ENCODE peak calls at places on chromosomes 5 and 9, in six cellular contexts. One of them, this sample, is unnamed.

GRCh38 chr5:150440948-150441812 is 8.4 kb downstream of the RPS14 start:
- DNase-seq in adrenal gland: no peak
- DNase-seq in HCT116: no peak
- DNase-seq in heart right ventricle: no peak
- DNase-seq in Peyer's patch: no peak
- DNase-seq in brain microvascular endothelial cell: no peak
- DNase-seq in this sample: no peak

GRCh38 chr5:173573126-173573960 is 43.1 kb downstream of the BOD1 start:
- DNase-seq in adrenal gland: peak; percentile 57
- DNase-seq in HCT116: peak; percentile 22
- DNase-seq in heart right ventricle: peak; percentile 71
- DNase-seq in Peyer's patch: peak; percentile 23
- DNase-seq in brain microvascular endothelial cell: peak; percentile 44
- DNase-seq in this sample: peak; percentile 56

GRCh38 chr9:34665109-34665380 is 2.6 kb upstream of the CCL27 start:
- DNase-seq in adrenal gland: no peak
- DNase-seq in HCT116: no peak
- DNase-seq in heart right ventricle: no peak
- DNase-seq in Peyer's patch: no peak
- DNase-seq in brain microvascular endothelial cell: no peak
- DNase-seq in this sample: no peak

GRCh38 chr5:167708449-167708848 is 583.0 kb upstream of the WWC1 start:
- DNase-seq in adrenal gland: no peak
- DNase-seq in HCT116: no peak
- DNase-seq in heart right ventricle: no peak
- DNase-seq in Peyer's patch: no peak
- DNase-seq in brain microvascular endothelial cell: no peak
- DNase-seq in this sample: no peak

GRCh38 chr9:85521331-85522197 is 220.2 kb downstream of the AGTPBP1 start:
- DNase-seq in adrenal gland: no peak
- DNase-seq in HCT116: no peak
- DNase-seq in heart right ventricle: peak; percentile 57
- DNase-seq in Peyer's patch: no peak
- DNase-seq in brain microvascular endothelial cell: no peak
- DNase-seq in this sample: no peak

GRCh38 chr9:137482094-137482781 is 23.1 kb upstream of the NSMF start:
- DNase-seq in adrenal gland: peak; percentile 87
- DNase-seq in HCT116: no peak
- DNase-seq in heart right ventricle: peak; percentile 33
- DNase-seq in Peyer's patch: no peak
- DNase-seq in brain microvascular endothelial cell: peak; percentile 67
- DNase-seq in this sample: no peak

GRCh38 chr9:123814526-123814925 is 115.4 kb downstream of the DENND1A start:
- DNase-seq in adrenal gland: no peak
- DNase-seq in HCT116: no peak
- DNase-seq in heart right ventricle: no peak
- DNase-seq in Peyer's patch: no peak
- DNase-seq in brain microvascular endothelial cell: no peak
- DNase-seq in this sample: no peak

GRCh38 chr9:86968258-86968920 is 21.1 kb upstream of the GAS1 start:
- DNase-seq in adrenal gland: no peak
- DNase-seq in HCT116: no peak
- DNase-seq in heart right ventricle: no peak
- DNase-seq in Peyer's patch: no peak
- DNase-seq in brain microvascular endothelial cell: no peak
- DNase-seq in this sample: no peak

GRCh38 chr5:76742586-76742985 is 26.7 kb downstream of the F2R start:
- DNase-seq in adrenal gland: no peak
- DNase-seq in HCT116: no peak
- DNase-seq in heart right ventricle: no peak
- DNase-seq in Peyer's patch: no peak
- DNase-seq in brain microvascular endothelial cell: peak; percentile 62
- DNase-seq in this sample: no peak

GRCh38 chr5:67997148-67997547 is 218.4 kb upstream of the PIK3R1 start:
- DNase-seq in adrenal gland: no peak
- DNase-seq in HCT116: no peak
- DNase-seq in heart right ventricle: no peak
- DNase-seq in Peyer's patch: no peak
- DNase-seq in brain microvascular endothelial cell: no peak
- DNase-seq in this sample: no peak

GRCh38 chr5:103915081-103915480 is 352.5 kb upstream of the NUDT12 start:
- DNase-seq in adrenal gland: no peak
- DNase-seq in HCT116: no peak
- DNase-seq in heart right ventricle: no peak
- DNase-seq in Peyer's patch: no peak
- DNase-seq in brain microvascular endothelial cell: no peak
- DNase-seq in this sample: no peak

GRCh38 chr9:133658442-133659431 is 22.6 kb downstream of the DBH start:
- DNase-seq in adrenal gland: peak; percentile 46
- DNase-seq in HCT116: peak; percentile 15
- DNase-seq in heart right ventricle: peak; percentile 21
- DNase-seq in Peyer's patch: no peak
- DNase-seq in brain microvascular endothelial cell: peak; percentile 11
- DNase-seq in this sample: no peak

GRCh38 chr9:79166005-79166404 is 405.8 kb upstream of the TLE4 start:
- DNase-seq in adrenal gland: no peak
- DNase-seq in HCT116: no peak
- DNase-seq in heart right ventricle: no peak
- DNase-seq in Peyer's patch: no peak
- DNase-seq in brain microvascular endothelial cell: no peak
- DNase-seq in this sample: no peak

GRCh38 chr9:111940697-111941096 is 44.1 kb downstream of the UGCG start:
- DNase-seq in adrenal gland: no peak
- DNase-seq in HCT116: no peak
- DNase-seq in heart right ventricle: no peak
- DNase-seq in Peyer's patch: no peak
- DNase-seq in brain microvascular endothelial cell: peak; percentile 49
- DNase-seq in this sample: no peak

GRCh38 chr9:15529566-15530324 is 19.0 kb upstream of the PSIP1 start:
- DNase-seq in adrenal gland: no peak
- DNase-seq in HCT116: no peak
- DNase-seq in heart right ventricle: no peak
- DNase-seq in Peyer's patch: no peak
- DNase-seq in brain microvascular endothelial cell: no peak
- DNase-seq in this sample: no peak

GRCh38 chr5:139287890-139288635 is 5.5 kb upstream of the MATR3 start:
- DNase-seq in adrenal gland: no peak
- DNase-seq in HCT116: no peak
- DNase-seq in heart right ventricle: no peak
- DNase-seq in Peyer's patch: no peak
- DNase-seq in brain microvascular endothelial cell: no peak
- DNase-seq in this sample: no peak

GRCh38 chr5:125883223-125883622 is 540.0 kb upstream of the GRAMD2B start:
- DNase-seq in adrenal gland: no peak
- DNase-seq in HCT116: no peak
- DNase-seq in heart right ventricle: no peak
- DNase-seq in Peyer's patch: no peak
- DNase-seq in brain microvascular endothelial cell: no peak
- DNase-seq in this sample: no peak

GRCh38 chr5:68169898-68170297 is 45.7 kb upstream of the PIK3R1 start:
- DNase-seq in adrenal gland: no peak
- DNase-seq in HCT116: no peak
- DNase-seq in heart right ventricle: peak; percentile 18
- DNase-seq in Peyer's patch: no peak
- DNase-seq in brain microvascular endothelial cell: no peak
- DNase-seq in this sample: no peak

GRCh38 chr9:127525426-127526188 is 74.3 kb downstream of the LRSAM1 start:
- DNase-seq in adrenal gland: no peak
- DNase-seq in HCT116: peak; percentile 54
- DNase-seq in heart right ventricle: peak; percentile 26
- DNase-seq in Peyer's patch: no peak
- DNase-seq in brain microvascular endothelial cell: peak; percentile 68
- DNase-seq in this sample: no peak

GRCh38 chr5:92508271-92508670 is 1072.7 kb downstream of the NR2F1-AS1 start:
- DNase-seq in adrenal gland: no peak
- DNase-seq in HCT116: no peak
- DNase-seq in heart right ventricle: no peak
- DNase-seq in Peyer's patch: no peak
- DNase-seq in brain microvascular endothelial cell: no peak
- DNase-seq in this sample: no peak

GRCh38 chr5:1079961-1080360 is 31.9 kb downstream of the SLC12A7 start:
- DNase-seq in adrenal gland: no peak
- DNase-seq in HCT116: no peak
- DNase-seq in heart right ventricle: no peak
- DNase-seq in Peyer's patch: no peak
- DNase-seq in brain microvascular endothelial cell: no peak
- DNase-seq in this sample: no peak
- H3K36me3 ChIP-seq in adrenal gland: peaks cover 60% of the 10 kb centered on the region
- H3K36me3 ChIP-seq in HCT116: no peaks in the 10 kb centered on the region
- H3K36me3 ChIP-seq in heart right ventricle: peaks cover 69% of the 10 kb centered on the region
- H3K36me3 ChIP-seq in Peyer's patch: no peaks in the 10 kb centered on the region
- H3K36me3 ChIP-seq in brain microvascular endothelial cell: no peaks in the 10 kb centered on the region
- H3K36me3 ChIP-seq in this sample: no peaks in the 10 kb centered on the region

GRCh38 chr9:129097671-129098306 is 12.8 kb downstream of the CRAT start:
- DNase-seq in adrenal gland: no peak
- DNase-seq in HCT116: no peak
- DNase-seq in heart right ventricle: no peak
- DNase-seq in Peyer's patch: no peak
- DNase-seq in brain microvascular endothelial cell: no peak
- DNase-seq in this sample: no peak
- H3K27ac ChIP-seq in adrenal gland: no peak overlapping the region
- H3K27ac ChIP-seq in HCT116: no peak overlapping the region
- H3K27ac ChIP-seq in heart right ventricle: no peak overlapping the region
- H3K27ac ChIP-seq in Peyer's patch: no peak overlapping the region
- H3K27ac ChIP-seq in brain microvascular endothelial cell: no peak overlapping the region
- H3K27ac ChIP-seq in this sample: no peak overlapping the region

GRCh38 chr5:78622302-78622971 is 26.1 kb downstream of the LHFPL2 start:
- DNase-seq in adrenal gland: no peak
- DNase-seq in HCT116: no peak
- DNase-seq in heart right ventricle: no peak
- DNase-seq in Peyer's patch: no peak
- DNase-seq in brain microvascular endothelial cell: no peak
- DNase-seq in this sample: no peak
- H3K36me3 ChIP-seq in adrenal gland: no peaks in the 10 kb centered on the region
- H3K36me3 ChIP-seq in HCT116: peaks cover 4% of the 10 kb centered on the region
- H3K36me3 ChIP-seq in heart right ventricle: no peaks in the 10 kb centered on the region
- H3K36me3 ChIP-seq in Peyer's patch: no peaks in the 10 kb centered on the region
- H3K36me3 ChIP-seq in brain microvascular endothelial cell: peaks cover 27% of the 10 kb centered on the region
- H3K36me3 ChIP-seq in this sample: no peaks in the 10 kb centered on the region

DNA sequence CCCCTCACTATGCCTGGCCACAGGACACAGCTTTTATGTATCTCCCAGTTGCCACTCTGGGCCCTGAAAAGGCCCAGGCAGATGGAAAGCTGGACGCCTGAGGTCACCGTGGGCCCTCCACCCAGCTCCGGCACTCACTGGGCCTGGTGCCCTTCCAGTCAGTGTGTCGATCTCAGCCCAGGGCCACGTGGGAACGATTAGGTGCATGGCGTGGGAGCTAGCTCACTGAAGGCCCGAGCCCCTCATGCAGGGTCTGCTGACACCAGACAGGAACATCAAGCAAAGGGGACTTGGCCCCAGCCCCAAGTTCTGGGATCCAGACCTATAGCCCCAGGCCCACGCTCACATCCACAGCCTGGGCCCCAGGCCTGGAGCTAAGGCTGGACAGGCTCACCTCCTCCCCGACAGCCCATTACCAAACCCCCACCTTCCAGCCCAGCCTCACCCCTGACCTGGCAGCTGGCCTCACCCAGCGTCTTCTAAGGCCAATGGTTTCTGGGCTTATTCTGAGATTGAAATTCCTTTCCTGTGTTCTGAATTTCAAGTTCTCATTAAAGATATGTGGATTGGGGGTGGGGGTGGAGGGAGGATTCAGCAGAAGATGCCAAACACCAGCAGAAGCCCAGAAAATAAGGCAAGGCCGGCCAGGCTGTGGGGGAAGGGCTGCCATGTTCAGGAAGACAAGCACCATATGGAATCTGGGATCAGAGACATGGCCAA is 74.5 kb downstream of the ADAMTS2 start:
- DNase-seq in adrenal gland: peak; percentile 14
- DNase-seq in HCT116: no peak
- DNase-seq in heart right ventricle: no peak
- DNase-seq in Peyer's patch: no peak
- DNase-seq in brain microvascular endothelial cell: no peak
- DNase-seq in this sample: no peak
- H3K27ac ChIP-seq in adrenal gland: no peak overlapping the region
- H3K27ac ChIP-seq in HCT116: no peak overlapping the region
- H3K27ac ChIP-seq in heart right ventricle: peak overlapping the region; percentile 62
- H3K27ac ChIP-seq in Peyer's patch: peak overlapping the region; percentile 48
- H3K27ac ChIP-seq in brain microvascular endothelial cell: no peak overlapping the region
- H3K27ac ChIP-seq in this sample: no peak overlapping the region

DNA sequence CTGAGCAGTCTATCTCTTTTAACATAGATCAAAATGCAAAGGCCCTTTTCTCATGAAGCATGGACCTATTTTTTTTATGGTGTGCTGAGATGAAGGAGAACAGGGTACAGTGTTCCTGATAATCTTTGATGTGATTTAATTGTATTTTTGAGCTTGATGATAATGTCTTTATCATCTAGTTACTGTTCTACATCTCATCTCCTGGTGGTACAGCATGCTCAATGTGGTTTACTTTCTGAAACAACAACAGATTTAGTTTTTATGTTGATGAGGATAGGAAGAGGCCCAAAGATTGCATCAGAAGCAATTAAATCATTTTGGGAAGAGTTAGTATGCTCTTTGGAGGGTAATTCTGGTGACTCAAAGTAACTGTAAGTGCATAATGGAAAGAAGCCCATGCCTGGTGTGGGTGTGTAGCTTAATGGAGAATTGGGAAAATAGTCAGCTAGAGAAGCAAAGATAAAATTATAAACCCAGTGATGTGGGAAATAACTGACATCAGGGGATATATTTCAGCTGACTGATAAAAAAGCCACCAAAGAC is 123.0 kb upstream of the KCNN2 start:
- DNase-seq in adrenal gland: no peak
- DNase-seq in HCT116: no peak
- DNase-seq in heart right ventricle: no peak
- DNase-seq in Peyer's patch: no peak
- DNase-seq in brain microvascular endothelial cell: no peak
- DNase-seq in this sample: no peak
- H3K36me3 ChIP-seq in adrenal gland: no peaks in the 10 kb centered on the region
- H3K36me3 ChIP-seq in HCT116: no peaks in the 10 kb centered on the region
- H3K36me3 ChIP-seq in heart right ventricle: no peaks in the 10 kb centered on the region
- H3K36me3 ChIP-seq in Peyer's patch: no peaks in the 10 kb centered on the region
- H3K36me3 ChIP-seq in brain microvascular endothelial cell: no peaks in the 10 kb centered on the region
- H3K36me3 ChIP-seq in this sample: no peaks in the 10 kb centered on the region